ENCODE peak calls at places on chromosomes 2 and 18, in ten cellular contexts. L is mesothelial cell of epicardium; Q is fibroblast of pulmonary artery; O is IMR-90; I is A172; R is activated naive CD4-positive, alpha-beta T cell treated with anti-CD3 and anti-CD28 coated beads for 36 hours; U is stimulated activated CD4-positive, alpha-beta T cell treated with anti-CD3 and anti-CD28 coated beads, Interleukin-1b, Interleukin-23, amount 100 ng/mL, for 48 hours; D is ovary; M is AG10803; P is naive thymus-derived CD8-positive, alpha-beta T cell. J is an unnamed sample.

GRCh38 chr2:116510117-116510671 is 1304.3 kb upstream of the DDX18 start:
- DNase-seq in Q (peak; percentile 3), O (no peak), M (no peak), D (no peak), R (no peak), U (no peak), P (no peak), I (peak; percentile 1), L (no peak), J (no peak)

GRCh38 chr2:200364142-200364541 is 57.6 kb downstream of the SPATS2L start:
- DNase-seq in I (no peak), O (no peak), P (no peak), L (no peak), D (no peak), Q (no peak), U (no peak), M (no peak), R (no peak), J (no peak)

GRCh38 chr2:226994775-226995174 is 158.9 kb downstream of the RHBDD1 start:
- DNase-seq in P (no peak), I (no peak), M (no peak), U (no peak), Q (no peak), L (no peak), D (no peak), R (no peak), O (no peak), J (no peak)

GRCh38 chr2:28153851-28154250 is 238.8 kb upstream of the FOSL2 start:
- DNase-seq in R (no peak), M (no peak), U (no peak), D (no peak), O (no peak), I (no peak), P (no peak), Q (no peak), L (no peak), J (no peak)

GRCh38 chr18:27735117-27735516 is 441.8 kb downstream of the CDH2 start:
- DNase-seq in O (no peak), I (no peak), Q (no peak), R (no peak), D (no peak), M (no peak), L (no peak), U (no peak), P (no peak), J (no peak)

GRCh38 chr2:223635080-223635479 is 32.9 kb upstream of the SCG2 start:
- DNase-seq in U (no peak), O (peak; percentile 45), P (no peak), Q (peak; percentile 57), M (peak; percentile 63), D (no peak), R (no peak), I (no peak), L (no peak), J (no peak)

GRCh38 chr2:225764346-225764745 is 364.8 kb downstream of the NYAP2 start:
- DNase-seq in D (no peak), Q (no peak), R (no peak), U (no peak), O (no peak), L (no peak), M (peak; percentile 4), P (no peak), I (no peak), J (no peak)

GRCh38 chr2:227473019-227473461 is 1.1 kb downstream of the AGFG1 start:
- DNase-seq in M (peak; percentile 42), O (peak; percentile 24), R (no peak), P (no peak), U (no peak), D (no peak), Q (peak; percentile 41), I (no peak), L (peak; percentile 28), J (no peak)

GRCh38 chr2:200905618-200906296 is 16.6 kb downstream of the NIF3L1 start:
- DNase-seq in I (peak; percentile 60), D (peak; percentile 78), U (peak; percentile 58), R (peak; percentile 84), Q (peak; percentile 84), L (no peak), O (peak; percentile 74), M (peak; percentile 75), P (peak; percentile 13), J (peak; percentile 69)

GRCh38 chr2:20398956-20399567 is 47.8 kb upstream of the RHOB start:
- DNase-seq in M (peak; percentile 28), L (no peak), Q (no peak), R (no peak), I (no peak), U (no peak), D (no peak), P (no peak), O (peak; percentile 68), J (no peak)

GRCh38 chr2:65033178-65033577 is 23.0 kb upstream of the CEP68 start:
- DNase-seq in P (no peak), U (no peak), Q (peak; percentile 24), I (peak; percentile 51), R (peak; percentile 19), O (no peak), M (no peak), L (no peak), D (no peak), J (peak; percentile 32)

GRCh38 chr2:68185541-68186164 is 28.0 kb downstream of the PNO1 start:
- DNase-seq in L (no peak), U (peak; percentile 61), Q (peak; percentile 57), O (peak; percentile 34), D (no peak), P (peak; percentile 51), I (peak; percentile 47), M (peak; percentile 22), R (peak; percentile 67), J (peak; percentile 66)

GRCh38 chr2:3244486-3244885 is 133.1 kb downstream of the EIPR1 start:
- DNase-seq in M (no peak), D (no peak), I (no peak), Q (no peak), P (no peak), R (no peak), O (no peak), U (no peak), L (no peak), J (no peak)

GRCh38 chr2:85681354-85681728 is 12.8 kb upstream of the GNLY start:
- DNase-seq in U (no peak), L (no peak), M (no peak), D (no peak), P (no peak), Q (no peak), O (no peak), I (peak; percentile 64), R (no peak), J (no peak)

GRCh38 chr2:234437642-234438321 is 59.1 kb downstream of the ARL4C start:
- DNase-seq in I (no peak), Q (no peak), P (no peak), O (no peak), U (no peak), R (no peak), L (no peak), M (no peak), D (no peak), J (no peak)

GRCh38 chr2:170530284-170530745 is 184.8 kb upstream of the SP5 start:
- DNase-seq in I (peak; percentile 49), Q (peak; percentile 49), P (no peak), M (no peak), L (no peak), U (no peak), O (peak; percentile 34), D (peak; percentile 94), R (no peak), J (no peak)

GRCh38 chr2:100407600-100407999 is 9.9 kb downstream of the CHST10 start:
- DNase-seq in O (no peak), P (no peak), M (no peak), Q (no peak), L (no peak), I (no peak), R (no peak), D (no peak), U (no peak), J (no peak)

GRCh38 chr2:69933839-69934613 is 19.1 kb downstream of the MXD1 start:
- DNase-seq in P (no peak), R (peak; percentile 48), D (no peak), I (peak; percentile 84), O (peak; percentile 93), U (peak; percentile 52), M (peak; percentile 80), Q (peak; percentile 95), L (no peak), J (no peak)